ENCODE peak calls at places on chromosomes 7 and 10, in four cellular contexts. I is GDM1; J is Daoy; L is activated naive CD4-positive, alpha-beta T cell treated with anti-CD3 and anti-CD28 coated beads, Interleukin-2, amount 50 U/mL, for 72 hours. W is an unnamed sample.

GRCh38 chr7:29156798-29157461 is 10.6 kb upstream of the CPVL start:
- DNase-seq in I (no peak), J (no peak), L (no peak), W (no peak)

GRCh38 chr10:19158358-19158757 is 109.8 kb downstream of the MALRD1 start:
- DNase-seq in I (no peak), J (no peak), L (no peak), W (no peak)

GRCh38 chr7:35725280-35725680 is 30.3 kb upstream of the HERPUD2 start:
- DNase-seq in I (no peak), J (no peak), L (no peak), W (no peak)

GRCh38 chr7:111098011-111098925 is 7.3 kb downstream of the LRRN3 start:
- DNase-seq in I (no peak), J (peak; percentile 72), L (no peak), W (peak; percentile 45)

GRCh38 chr7:945147-945555 is 9.3 kb downstream of the ADAP1 start:
- DNase-seq in I (no peak), J (no peak), L (no peak), W (no peak)

GRCh38 chr7:21542891-21543527 is at the start of gene DNAH11:
- DNase-seq in I (no peak), J (peak; percentile 84), L (no peak), W (no peak)

GRCh38 chr7:104656467-104656866 is 328.1 kb downstream of the LHFPL3 start:
- DNase-seq in I (no peak), J (no peak), L (no peak), W (no peak)

GRCh38 chr7:30799976-30800661 is 28.9 kb downstream of the MINDY4 start:
- DNase-seq in I (no peak), J (peak; percentile 33), L (no peak), W (no peak)

GRCh38 chr10:26790596-26790995 is 70.2 kb downstream of the ABI1 start:
- DNase-seq in I (no peak), J (peak; percentile 23), L (no peak), W (no peak)

GRCh38 chr7:86788948-86789347 is 145.2 kb downstream of the GRM3 start:
- DNase-seq in I (no peak), J (no peak), L (no peak), W (no peak)

GRCh38 chr10:48446785-48447184 is 140.3 kb downstream of the MAPK8 start:
- DNase-seq in I (no peak), J (no peak), L (no peak), W (no peak)

GRCh38 chr10:10293431-10293830 is 724.2 kb upstream of the CELF2 start:
- DNase-seq in I (no peak), J (no peak), L (no peak), W (no peak)

GRCh38 chr7:77707504-77707992 is 11.3 kb downstream of the RSBN1L start:
- DNase-seq in I (no peak), J (no peak), L (no peak), W (no peak)

GRCh38 chr7:36391436-36392198 is 2.0 kb downstream of the ANLN start:
- DNase-seq in I (no peak), J (peak; percentile 54), L (no peak), W (peak; percentile 61)

GRCh38 chr10:45063605-45064231 is 63.0 kb downstream of the ZNF22 start:
- DNase-seq in I (no peak), J (no peak), L (no peak), W (no peak)

GRCh38 chr7:81854518-81854917 is 84.7 kb upstream of the HGF start:
- DNase-seq in I (no peak), J (no peak), L (no peak), W (no peak)

GRCh38 chr7:9091282-9091681 is 657.9 kb downstream of the NXPH1 start:
- DNase-seq in I (no peak), J (no peak), L (no peak), W (peak; percentile 34)

GRCh38 chr10:120732067-120732466 is 119.1 kb upstream of the WDR11 start:
- DNase-seq in I (no peak), J (peak; percentile 5), L (no peak), W (no peak)

GRCh38 chr10:78634835-78635234 is 433.9 kb upstream of the ZMIZ1 start:
- DNase-seq in I (no peak), J (peak; percentile 64), L (no peak), W (no peak)

GRCh38 chr7:90701021-90701420 is 104.9 kb downstream of the CDK14 start:
- DNase-seq in I (no peak), J (no peak), L (no peak), W (no peak)

W was measured in KBM-7.